ENCODE peak calls at places on chromosome 5, in nine cellular contexts. S, W, U, B, G, J, H, Z and M are unnamed samples.

GRCh38 chr5:142830241-142831018 is 60.3 kb downstream of the ARHGAP26 start:
- DNase-seq in S (peak), W (peak), U (no peak), B (peak), G (no peak), J (no peak), H (no peak), Z (no peak), M (peak)

GRCh38 chr5:34519489-34520220 is 136.5 kb upstream of the RAI14 start:
- DNase-seq in S (no peak), W (no peak), U (no peak), B (peak), G (no peak), J (no peak), H (no peak), Z (no peak), M (no peak)

GRCh38 chr5:73896117-73896516 is 270.1 kb downstream of the ARHGEF28 start:
- DNase-seq in S (no peak), W (no peak), U (no peak), B (no peak), G (no peak), J (no peak), H (no peak), Z (no peak), M (no peak)

GRCh38 chr5:37875051-37875787 is 35.4 kb upstream of the GDNF start:
- DNase-seq in S (peak), W (peak), U (no peak), B (peak), G (no peak), J (no peak), H (no peak), Z (no peak), M (peak)

GRCh38 chr5:14208071-14209021 is 65.2 kb downstream of the TRIO start:
- DNase-seq in S (peak), W (peak), U (no peak), B (peak), G (no peak), J (no peak), H (no peak), Z (no peak), M (peak)

GRCh38 chr5:67353500-67353931 is 156.9 kb upstream of the CD180 start:
- DNase-seq in S (peak), W (peak), U (no peak), B (peak), G (no peak), J (no peak), H (no peak), Z (no peak), M (peak)

GRCh38 chr5:126003309-126003708 is 419.9 kb upstream of the GRAMD2B start:
- DNase-seq in S (peak), W (peak), U (no peak), B (peak), G (no peak), J (peak), H (no peak), Z (peak), M (peak)

GRCh38 chr5:157571357-157571827 is 4.2 kb downstream of the ADAM19 start:
- DNase-seq in S (peak), W (peak), U (no peak), B (peak), G (no peak), J (no peak), H (peak), Z (no peak), M (peak)

GRCh38 chr5:139611703-139612584 is 36.2 kb upstream of the CXXC5 start:
- DNase-seq in S (no peak), W (peak), U (no peak), B (no peak), G (no peak), J (no peak), H (no peak), Z (no peak), M (no peak)

GRCh38 chr5:178866946-178867345 is 7.2 kb downstream of the ZNF354B start:
- DNase-seq in S (peak), W (no peak), U (no peak), B (no peak), G (no peak), J (no peak), H (no peak), Z (no peak), M (no peak)

GRCh38 chr5:178859625-178860521 is at the start of gene ZNF354B:
- DNase-seq in S (peak), W (peak), U (peak), B (peak), G (peak), J (peak), H (peak), Z (peak), M (peak)

GRCh38 chr5:178861627-178862026 is 1.9 kb downstream of the ZNF354B start:
- DNase-seq in S (no peak), W (no peak), U (no peak), B (no peak), G (no peak), J (no peak), H (no peak), Z (no peak), M (no peak)
- H3K4me3 ChIP-seq in S (no peak), W (peak), U (no peak), B (peak), G (no peak), J (no peak), H (no peak), Z (no peak), M (no peak)

DNA sequence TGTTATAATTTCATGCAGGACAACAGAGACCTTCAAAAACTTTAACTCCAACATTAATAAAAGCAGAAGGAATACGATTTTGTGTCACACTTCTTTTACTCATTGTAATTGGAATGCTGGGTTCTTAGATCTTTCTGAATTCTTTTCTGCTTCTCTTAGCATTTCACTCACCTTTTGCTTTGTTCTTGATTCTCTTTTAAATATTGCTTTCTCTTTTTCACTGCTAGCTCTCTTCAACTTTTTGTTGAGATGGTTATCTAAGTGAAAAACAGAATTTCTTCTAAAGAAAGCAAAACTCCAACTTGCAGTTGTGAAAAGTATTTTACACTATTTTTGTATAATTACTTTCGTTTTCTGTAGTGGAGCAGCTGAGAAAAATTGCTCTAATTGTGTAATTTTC is 212.6 kb upstream of the KIF2A start:
- DNase-seq in S (no peak), W (no peak), U (no peak), B (no peak), G (no peak), J (no peak), H (no peak), Z (no peak), M (no peak)
- H3K4me3 ChIP-seq in S (no peak), W (peak), U (peak), B (peak), G (peak), J (no peak), H (no peak), Z (no peak), M (no peak)

GRCh38 chr5:176902911-176903664 is 3.9 kb upstream of the HK3 start:
- DNase-seq in S (no peak), W (no peak), U (no peak), B (no peak), G (no peak), J (no peak), H (no peak), Z (no peak), M (no peak)
- H3K4me3 ChIP-seq in S (no peak), W (no peak), U (no peak), B (no peak), G (no peak), J (no peak), H (no peak), Z (no peak), M (no peak)

GRCh38 chr5:158978061-158978745 is 121.5 kb downstream of the EBF1 start:
- DNase-seq in S (peak), W (peak), U (no peak), B (peak), G (no peak), J (no peak), H (no peak), Z (no peak), M (no peak)
- H3K4me3 ChIP-seq in S (no peak), W (no peak), U (peak), B (no peak), G (no peak), J (no peak), H (no peak), Z (no peak), M (no peak)

GRCh38 chr5:158819840-158820620 is 279.7 kb downstream of the EBF1 start:
- DNase-seq in S (peak), W (peak), U (no peak), B (no peak), G (no peak), J (no peak), H (no peak), Z (no peak), M (peak)
- H3K4me3 ChIP-seq in S (no peak), W (peak), U (no peak), B (no peak), G (no peak), J (no peak), H (no peak), Z (no peak), M (no peak)

GRCh38 chr5:150498971-150499370 is 9.0 kb upstream of the NDST1 start:
- DNase-seq in S (no peak), W (no peak), U (no peak), B (no peak), G (no peak), J (no peak), H (no peak), Z (no peak), M (no peak)
- H3K4me3 ChIP-seq in S (no peak), W (peak), U (no peak), B (peak), G (no peak), J (no peak), H (no peak), Z (no peak), M (no peak)

DNA sequence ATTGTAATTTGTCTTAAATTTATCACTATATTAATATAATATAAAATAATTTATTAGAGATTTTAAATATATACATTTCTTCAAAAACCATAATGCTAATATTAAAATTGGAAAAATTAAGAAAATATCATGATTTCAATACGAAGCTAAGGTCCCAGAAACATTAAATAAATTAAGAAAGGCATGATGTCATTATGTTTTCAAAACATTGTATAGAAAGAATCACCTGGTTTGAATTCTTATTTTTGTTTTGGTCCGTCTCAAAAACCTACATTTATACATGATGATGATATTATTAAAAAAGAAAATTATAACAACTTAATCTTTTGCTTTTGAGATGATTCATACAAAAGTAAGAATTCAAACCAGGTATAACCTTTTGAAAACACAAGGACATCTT is 8.2 kb upstream of the EDIL3 start:
- DNase-seq in S (no peak), W (no peak), U (no peak), B (no peak), G (no peak), J (no peak), H (no peak), Z (no peak), M (no peak)
- H3K4me3 ChIP-seq in S (no peak), W (no peak), U (no peak), B (no peak), G (no peak), J (no peak), H (no peak), Z (no peak), M (no peak)

DNA sequence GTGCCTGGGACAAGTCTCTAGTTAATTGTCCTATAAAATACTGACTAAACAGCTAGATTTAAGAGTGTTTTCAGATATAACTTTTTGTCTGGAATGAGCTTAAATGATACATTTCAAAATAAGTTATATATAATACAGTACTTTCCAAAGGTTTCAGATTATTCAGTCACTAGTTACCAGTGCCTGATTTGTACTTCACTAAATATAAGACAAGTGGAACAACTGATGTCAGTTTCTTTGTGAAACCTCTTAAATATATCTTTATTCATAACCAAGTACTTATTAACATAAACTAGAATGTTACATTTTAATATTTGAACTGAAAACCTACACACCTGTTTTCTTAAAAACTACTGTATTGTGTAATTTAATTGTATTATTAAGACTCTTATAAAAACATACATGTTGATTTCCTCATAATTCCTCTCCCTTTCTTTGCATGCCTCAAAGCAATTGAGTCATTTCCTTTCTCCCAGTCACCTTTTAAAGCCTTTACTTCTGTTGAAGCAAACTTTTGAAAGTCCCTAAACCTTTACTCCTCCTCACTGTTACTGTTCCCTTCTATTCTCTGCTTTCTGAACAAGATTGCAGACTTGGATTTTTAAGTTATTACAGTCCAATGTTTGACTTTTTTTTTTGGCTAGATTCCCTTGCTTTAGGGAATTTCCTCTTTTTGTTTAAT is 8.6 kb upstream of the SEMA6A start:
- DNase-seq in S (peak), W (no peak), U (no peak), B (peak), G (no peak), J (no peak), H (no peak), Z (no peak), M (no peak)
- H3K4me3 ChIP-seq in S (no peak), W (no peak), U (no peak), B (no peak), G (no peak), J (no peak), H (no peak), Z (no peak), M (no peak)

DNA sequence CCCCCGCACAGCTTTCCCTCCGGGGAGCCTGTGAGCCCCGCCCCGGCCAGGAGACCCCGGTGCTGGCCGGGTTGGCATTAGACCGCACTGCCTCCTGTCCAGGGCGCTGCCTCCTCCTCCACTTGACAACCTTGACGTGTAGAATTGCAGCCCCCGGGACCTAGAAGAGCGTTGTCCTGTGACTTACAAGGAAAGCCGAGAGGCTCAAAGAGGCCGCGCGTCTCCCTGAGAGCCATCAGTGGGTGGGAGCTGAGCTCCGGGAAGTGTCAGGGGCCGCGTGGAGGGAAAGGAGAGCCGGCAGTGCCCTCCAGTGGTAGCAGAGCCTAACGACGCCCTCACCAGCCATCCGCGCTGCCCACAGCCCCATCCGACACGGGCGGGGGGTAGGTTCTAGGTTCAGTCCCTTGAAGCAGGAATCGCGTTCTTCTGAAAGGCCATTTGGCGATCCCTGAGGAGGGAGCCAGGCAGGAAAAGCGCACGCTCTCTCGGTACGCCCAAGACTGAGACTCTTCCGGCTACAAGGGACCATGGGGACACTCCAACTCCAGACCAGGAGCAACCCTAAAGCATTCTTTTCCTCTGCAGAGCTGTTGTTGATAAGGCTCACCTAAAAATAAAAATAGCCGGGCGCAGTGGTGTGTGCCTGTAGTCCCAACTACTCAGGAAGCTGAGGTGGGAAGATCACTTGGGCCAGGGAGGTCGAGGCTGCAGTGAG is 40.6 kb upstream of the SAP30L start:
- DNase-seq in S (peak), W (peak), U (peak), B (peak), G (peak), J (peak), H (peak), Z (peak), M (peak)
- H3K4me3 ChIP-seq in S (peak), W (peak), U (peak), B (peak), G (peak), J (peak), H (no peak), Z (peak), M (peak)

DNA sequence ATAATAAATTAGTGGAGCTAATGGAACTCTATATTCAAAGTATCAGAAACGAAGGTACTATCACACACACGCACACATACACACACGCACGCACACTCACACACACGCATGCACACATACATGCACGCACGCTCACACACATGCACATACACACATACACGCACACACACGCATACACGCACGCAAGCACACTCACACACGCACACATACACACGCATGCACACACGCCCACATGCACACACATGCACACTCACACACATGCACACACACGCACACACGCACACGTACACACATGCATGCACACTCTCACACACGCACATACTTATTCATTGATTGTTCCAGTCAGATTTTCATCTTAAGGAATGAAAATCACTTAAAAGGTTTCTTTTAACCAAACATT is 69.8 kb upstream of the ICE1 start:
- DNase-seq in S (no peak), W (no peak), U (no peak), B (no peak), G (no peak), J (no peak), H (no peak), Z (no peak), M (no peak)
- H3K4me3 ChIP-seq in S (no peak), W (no peak), U (no peak), B (no peak), G (no peak), J (no peak), H (no peak), Z (no peak), M (no peak)